ENCODE peak calls at places on chromosomes 16 and 17, in seven cellular contexts. I is BE2C, K is tibial artery, Z is AG04450, S is adrenal gland, F is transverse colon, O is thoracic aorta. J is an unnamed sample.
A peak's percentile ranks its signal among the peaks of the same experiment; 100 is the strongest.

GRCh38 chr17:59167571-59168001 is 12.0 kb downstream of the PRR11 start:
- DNase-seq in I (no peak), K (no peak), Z (no peak), S (no peak), F (no peak), O (no peak), J (no peak)

GRCh38 chr17:50421308-50422031 is 4.5 kb upstream of the ACSF2 start:
- DNase-seq in I (no peak), K (no peak), Z (no peak), S (no peak), F (no peak), O (no peak), J (no peak)

GRCh38 chr17:9859781-9860180 is 34.1 kb downstream of the GLP2R start:
- DNase-seq in I (no peak), K (no peak), Z (no peak), S (no peak), F (no peak), O (no peak), J (no peak)

GRCh38 chr16:56609463-56609921 is 1.1 kb downstream of the MT2A start:
- DNase-seq in I (peak; percentile 64), K (peak; percentile 85), Z (no peak), S (peak; percentile 82), F (peak; percentile 86), O (no peak), J (peak; percentile 76)

GRCh38 chr17:63516910-63517824 is 6.0 kb upstream of the KCNH6 start:
- DNase-seq in I (no peak), K (no peak), Z (peak; percentile 21), S (no peak), F (no peak), O (no peak), J (peak; percentile 34)

GRCh38 chr17:8807070-8807550 is 7.9 kb upstream of the MFSD6L start:
- DNase-seq in I (no peak), K (no peak), Z (no peak), S (no peak), F (no peak), O (no peak), J (peak; percentile 98)

GRCh38 chr17:8447816-8448215 is 12.1 kb downstream of the NDEL1 start:
- DNase-seq in I (no peak), K (no peak), Z (no peak), S (no peak), F (no peak), O (no peak), J (no peak)

GRCh38 chr17:652310-652709 is 62.3 kb downstream of the VPS53 start:
- DNase-seq in I (no peak), K (peak; percentile 91), Z (no peak), S (no peak), F (peak; percentile 47), O (no peak), J (no peak)

GRCh38 chr17:67239597-67239996 is 5.4 kb downstream of the HELZ start:
- DNase-seq in I (no peak), K (no peak), Z (no peak), S (no peak), F (no peak), O (no peak), J (no peak)

GRCh38 chr17:61508912-61509311 is 56.7 kb downstream of the TBX4 start:
- DNase-seq in I (no peak), K (no peak), Z (no peak), S (no peak), F (no peak), O (no peak), J (no peak)

GRCh38 chr17:8126306-8127066 is 2.6 kb upstream of the HES7 start:
- DNase-seq in I (peak; percentile 51), K (no peak), Z (no peak), S (peak; percentile 55), F (peak; percentile 58), O (no peak), J (no peak)

DNA sequence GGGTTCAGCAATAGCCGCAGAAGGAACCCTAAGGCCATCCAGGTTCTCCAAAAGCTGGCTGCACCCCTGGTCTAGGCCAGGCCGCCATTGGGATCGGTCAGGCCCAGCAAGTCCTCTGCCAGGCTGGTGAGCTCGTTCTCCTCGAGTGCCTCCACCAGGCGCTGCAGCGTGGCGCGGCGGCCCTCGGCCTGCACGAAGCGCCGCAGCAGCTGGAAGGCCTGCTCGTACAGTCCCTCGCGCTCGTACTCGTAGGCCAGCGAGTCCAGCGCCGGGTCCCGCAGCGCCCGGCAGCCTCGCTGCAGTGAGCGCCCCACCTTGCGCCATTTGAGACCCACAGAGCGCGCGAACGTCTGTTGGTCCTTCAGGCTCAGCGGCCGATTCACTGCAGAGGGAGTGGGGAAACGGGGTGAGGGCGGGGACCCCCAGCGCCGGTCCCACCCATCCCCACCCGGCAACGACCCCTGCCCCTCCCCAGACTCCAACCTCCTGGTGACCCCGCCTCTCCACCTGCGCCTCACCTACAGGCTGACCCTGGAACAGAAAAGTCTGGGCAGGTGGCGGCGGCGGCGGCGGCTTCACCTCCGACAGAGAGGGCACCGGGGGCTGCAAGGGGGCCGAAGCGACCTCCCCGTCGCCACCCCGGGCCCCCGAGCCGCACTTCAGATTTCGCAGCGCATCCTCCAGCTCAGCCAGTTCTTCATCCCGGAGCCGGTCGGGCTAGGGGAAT is 3.9 kb upstream of the B3GNT9 start:
- DNase-seq in I (no peak), K (no peak), Z (no peak), S (no peak), F (no peak), O (no peak), J (no peak)
- H3K4me3 ChIP-seq in I (peak overlapping the region; percentile 41), K (no peak overlapping the region), Z (peak overlapping the region; percentile 20), S (peak overlapping the region; percentile 28), F (no peak overlapping the region), O (peak overlapping the region; percentile 62), J (no peak overlapping the region)

DNA sequence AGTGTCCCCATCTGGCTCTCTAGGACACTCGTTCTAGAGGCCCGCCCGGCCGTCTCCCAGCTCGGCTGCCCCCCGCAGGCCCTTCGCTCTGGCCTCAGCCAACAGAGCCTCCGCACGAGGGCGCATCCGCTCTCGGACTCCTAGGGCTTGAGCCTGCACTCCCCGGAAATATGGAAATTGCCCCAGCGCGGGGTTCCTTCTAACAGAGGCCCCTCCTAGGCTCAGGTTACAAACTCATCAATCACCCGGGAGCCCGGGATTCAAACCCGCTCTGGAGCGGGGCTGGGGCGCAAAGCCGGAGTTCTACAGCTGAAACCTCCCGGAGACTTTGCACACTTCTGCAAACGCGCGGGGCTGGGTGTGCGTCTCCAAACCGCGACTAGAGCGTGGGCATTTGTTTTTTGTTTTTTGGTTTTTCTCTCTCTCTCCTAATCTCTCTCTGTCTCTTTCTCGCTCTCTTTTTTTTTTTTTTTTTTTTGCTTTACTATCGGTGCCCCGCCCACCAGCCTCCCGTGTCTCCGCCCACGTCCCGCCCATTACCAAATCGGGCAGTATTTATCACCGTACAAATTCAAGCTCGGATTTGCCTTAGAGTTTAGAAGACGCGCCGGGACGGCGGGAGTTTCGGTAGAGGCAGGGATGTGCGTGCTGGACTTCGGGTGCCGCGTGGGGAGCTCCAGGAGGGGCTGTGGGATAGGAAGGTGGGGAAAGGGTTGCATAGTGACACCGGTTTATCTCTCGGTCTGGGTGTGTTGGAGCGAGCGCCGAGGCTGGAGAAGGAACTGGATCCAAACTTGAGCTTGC is 2.4 kb upstream of the FOXL1 start:
- DNase-seq in I (peak; percentile 64), K (peak; percentile 94), Z (peak; percentile 95), S (no peak), F (peak; percentile 60), O (peak; percentile 79), J (no peak)
- H3K4me3 ChIP-seq in I (peak overlapping the region; percentile 47), K (peak overlapping the region; percentile 60), Z (peak overlapping the region; percentile 76), S (peak overlapping the region; percentile 37), F (peak overlapping the region; percentile 30), O (peak overlapping the region; percentile 76), J (peak overlapping the region; percentile 29)

DNA sequence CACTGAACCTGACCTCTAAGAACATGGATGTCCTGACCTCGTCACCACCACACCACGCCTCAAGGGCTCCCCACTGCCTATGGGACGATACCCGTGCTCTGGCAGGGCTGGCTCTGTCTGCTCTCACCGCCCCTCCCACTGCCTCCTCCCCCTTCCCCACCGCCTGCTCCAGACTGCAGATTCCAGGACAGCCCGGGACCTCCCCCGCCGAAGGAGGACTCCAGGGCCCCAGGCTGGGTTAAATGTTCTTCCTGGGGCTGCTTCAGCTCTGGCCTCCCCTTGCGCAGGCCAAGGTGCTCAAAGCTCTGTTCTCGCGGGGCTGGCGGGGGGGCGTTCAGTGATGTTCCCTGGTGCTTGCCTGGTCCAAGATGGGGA is 3.1 kb downstream of the NPW start:
- DNase-seq in I (peak; percentile 75), K (no peak), Z (no peak), S (no peak), F (no peak), O (no peak), J (no peak)
- H3K4me3 ChIP-seq in I (peak overlapping the region; percentile 50), K (peak overlapping the region; percentile 12), Z (peak overlapping the region; percentile 40), S (peak overlapping the region; percentile 29), F (no peak overlapping the region), O (peak overlapping the region; percentile 63), J (peak overlapping the region; percentile 30)

DNA sequence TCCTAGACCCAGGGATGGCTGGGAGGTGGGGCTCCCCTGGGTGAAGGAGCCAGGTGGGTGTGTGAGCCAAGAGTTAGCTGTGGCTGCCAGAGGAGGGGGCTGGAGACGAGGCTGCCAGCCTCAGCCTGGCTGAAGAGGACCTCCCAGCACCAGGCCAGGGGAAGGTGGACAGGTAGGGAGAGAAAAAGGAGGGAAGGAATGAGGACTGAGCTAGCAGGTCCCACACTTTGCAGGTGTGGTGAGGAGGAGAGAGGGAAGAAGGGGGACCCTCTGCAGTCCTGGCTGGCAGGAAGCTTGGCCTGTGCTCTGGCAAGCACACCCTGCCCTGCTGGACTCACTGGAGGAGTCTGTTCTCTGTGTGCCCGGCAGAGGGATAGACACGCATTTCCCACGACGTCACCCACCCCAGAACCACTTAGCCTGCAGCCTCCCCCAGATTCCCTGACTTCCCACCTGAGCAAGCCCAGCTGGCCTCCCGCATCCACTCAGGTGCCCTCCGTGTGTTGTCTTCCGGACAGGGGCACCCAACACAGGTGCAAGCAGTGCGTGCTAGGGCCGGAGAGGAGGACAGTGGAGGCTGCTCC is 42.0 kb downstream of the SOCS3 start:
- DNase-seq in I (no peak), K (no peak), Z (no peak), S (no peak), F (no peak), O (no peak), J (no peak)
- H3K4me3 ChIP-seq in I (no peak overlapping the region), K (no peak overlapping the region), Z (no peak overlapping the region), S (no peak overlapping the region), F (no peak overlapping the region), O (no peak overlapping the region), J (no peak overlapping the region)

DNA sequence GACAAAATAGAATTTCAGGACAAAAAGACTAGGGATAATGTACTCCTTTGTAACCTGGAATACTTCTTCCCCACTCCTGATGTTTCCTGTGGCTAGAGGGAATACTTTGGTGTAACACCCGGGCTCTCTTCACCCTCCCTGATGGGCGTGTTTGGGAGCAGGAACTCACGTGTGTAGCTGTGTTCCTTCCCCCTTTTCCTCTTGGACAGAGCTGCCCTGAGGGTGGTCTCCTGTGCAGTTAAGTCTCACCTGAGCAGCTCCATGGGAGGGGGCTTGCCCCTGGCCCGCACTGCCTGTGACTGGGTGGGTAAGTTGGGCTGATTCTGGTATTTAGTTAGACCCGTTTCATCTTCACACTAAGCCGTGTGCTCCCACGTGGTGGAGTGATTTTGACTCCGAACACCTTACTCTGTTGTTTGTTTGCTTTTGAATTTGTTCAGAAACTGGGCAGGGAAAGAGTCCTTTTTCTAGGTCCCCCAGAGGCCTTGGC is 87.9 kb downstream of the OR1D5 start:
- DNase-seq in I (peak; percentile 63), K (peak; percentile 48), Z (no peak), S (no peak), F (peak; percentile 40), O (no peak), J (no peak)
- H3K4me3 ChIP-seq in I (peak overlapping the region; percentile 81), K (peak overlapping the region; percentile 24), Z (no peak overlapping the region), S (peak overlapping the region; percentile 41), F (peak overlapping the region; percentile 12), O (no peak overlapping the region), J (no peak overlapping the region)

GRCh38 chr16:51133691-51134090 is 17.4 kb downstream of the SALL1 start:
- DNase-seq in I (no peak), K (no peak), Z (no peak), S (no peak), F (no peak), O (no peak), J (no peak)
- H3K4me3 ChIP-seq in I (no peak overlapping the region), K (no peak overlapping the region), Z (no peak overlapping the region), S (no peak overlapping the region), F (no peak overlapping the region), O (no peak overlapping the region), J (no peak overlapping the region)

J was measured in GM12864.